ENCODE peak calls at places on chromosomes 13 and 19, in seven cellular contexts. E is prostate gland, R is mesendoderm, U is fibroblast of pulmonary artery, O is amygdala, X is stomach, F is AG08395. B is an unnamed sample.

GRCh38 chr19:7704280-7705060 is 2.5 kb upstream of the FCER2 start:
- DNase-seq in E (no peak), R (no peak), U (no peak), O (no peak), X (no peak), F (no peak), B (no peak)

GRCh38 chr19:5953680-5954213 is 24.2 kb downstream of the RANBP3 start:
- DNase-seq in E (no peak), R (no peak), U (no peak), O (no peak), X (no peak), F (peak), B (no peak)

GRCh38 chr19:15577184-15577771 is 37.7 kb upstream of the CYP4F8 start:
- DNase-seq in E (no peak), R (no peak), U (no peak), O (no peak), X (no peak), F (no peak), B (no peak)

GRCh38 chr13:101640797-101641400 is 188.4 kb downstream of the ITGBL1 start:
- DNase-seq in E (no peak), R (no peak), U (peak), O (no peak), X (no peak), F (peak), B (no peak)

GRCh38 chr13:111183959-111184684 is 69.0 kb downstream of the ARHGEF7 start:
- DNase-seq in E (no peak), R (no peak), U (no peak), O (peak), X (no peak), F (no peak), B (no peak)

GRCh38 chr19:21786931-21787330 is 19.6 kb upstream of the ZNF100 start:
- DNase-seq in E (no peak), R (no peak), U (no peak), O (no peak), X (no peak), F (no peak), B (no peak)

GRCh38 chr19:27971071-27971470 is 1241.9 kb downstream of the UQCRFS1 start:
- DNase-seq in E (no peak), R (peak), U (peak), O (no peak), X (no peak), F (peak), B (no peak)

GRCh38 chr19:45879055-45879454 is 6.9 kb downstream of the IRF2BP1 start:
- DNase-seq in E (no peak), R (no peak), U (no peak), O (no peak), X (peak), F (no peak), B (no peak)

GRCh38 chr13:90800082-90800746 is 547.3 kb upstream of the MIR17HG start:
- DNase-seq in E (no peak), R (no peak), U (peak), O (no peak), X (no peak), F (no peak), B (no peak)

GRCh38 chr13:40975441-40975840 is 43.7 kb downstream of the ELF1 start:
- DNase-seq in E (no peak), R (no peak), U (no peak), O (no peak), X (no peak), F (no peak), B (no peak)

GRCh38 chr19:8085606-8086464 is 33.3 kb downstream of the CCL25 start:
- DNase-seq in E (no peak), R (peak), U (no peak), O (no peak), X (no peak), F (no peak), B (no peak)

GRCh38 chr13:48562296-48563066 is 29.6 kb upstream of the RCBTB2 start:
- DNase-seq in E (no peak), R (no peak), U (no peak), O (no peak), X (no peak), F (no peak), B (no peak)

GRCh38 chr19:4057913-4058695 is 8.6 kb downstream of the ZBTB7A start:
- DNase-seq in E (peak), R (peak), U (peak), O (no peak), X (peak), F (peak), B (peak)

GRCh38 chr19:46602392-46603194 is 1.5 kb downstream of the CALM3 start:
- DNase-seq in E (no peak), R (no peak), U (no peak), O (no peak), X (no peak), F (no peak), B (peak)

GRCh38 chr19:3618811-3619630 is 7.6 kb downstream of the CACTIN start:
- DNase-seq in E (no peak), R (no peak), U (no peak), O (no peak), X (no peak), F (no peak), B (peak)